ENCODE peak calls at places on chromosomes 3 and 15, in six cellular contexts. Y, A, R, F, D and C are unnamed samples. For H3K4me1, the result is how much of the 10 kb centered on the place peaks cover.

GRCh38 chr3:13260259-13261103 is 159.6 kb downstream of the NUP210 start:
- DNase-seq in R (no peak), F (no peak), D (no peak), Y (no peak), A (no peak), C (no peak)

GRCh38 chr3:171712168-171712938 is 97.9 kb downstream of the PLD1 start:
- DNase-seq in Y (no peak), R (no peak), A (no peak), F (no peak), D (no peak), C (no peak)

GRCh38 chr3:27174530-27174929 is 194.7 kb downstream of the NEK10 start:
- DNase-seq in Y (no peak), A (no peak), D (no peak), F (no peak), R (no peak), C (no peak)

GRCh38 chr3:103899328-103899727 is 1464.5 kb downstream of the ZPLD1 start:
- DNase-seq in Y (no peak), D (no peak), F (no peak), A (no peak), R (no peak), C (no peak)

GRCh38 chr15:57122080-57122845 is 203.8 kb downstream of the TCF12 start:
- DNase-seq in F (no peak), Y (no peak), R (no peak), A (no peak), D (no peak), C (no peak)

GRCh38 chr3:43997788-43998373 is 243.8 kb upstream of the TOPAZ1 start:
- DNase-seq in A (peak), D (no peak), Y (no peak), F (no peak), R (no peak), C (no peak)

GRCh38 chr15:61907753-61908086 is 152.5 kb downstream of the VPS13C start:
- DNase-seq in D (no peak), A (no peak), R (no peak), Y (no peak), F (no peak), C (no peak)

GRCh38 chr15:49313650-49314049 is 109.4 kb upstream of the FGF7 start:
- DNase-seq in Y (no peak), A (no peak), D (no peak), R (no peak), F (no peak), C (no peak)

GRCh38 chr3:177234121-177234520 is 36.8 kb upstream of the TBL1XR1 start:
- DNase-seq in F (no peak), A (no peak), R (no peak), D (no peak), Y (no peak), C (no peak)

GRCh38 chr3:96813820-96814580 is 394 bp upstream of the EPHA6 start:
- DNase-seq in F (no peak), A (no peak), Y (peak), R (no peak), D (peak), C (no peak)

GRCh38 chr3:168096210-168096795 is 579 bp upstream of the GOLIM4 start:
- DNase-seq in D (peak), A (no peak), Y (peak), R (peak), F (peak), C (peak)

GRCh38 chr15:29889545-29890329 is 67.5 kb upstream of the TJP1 start:
- DNase-seq in Y (no peak), R (no peak), A (no peak), D (no peak), F (no peak), C (no peak)

GRCh38 chr15:92323480-92323879 is 70.2 kb upstream of the ST8SIA2 start:
- DNase-seq in D (peak), R (no peak), Y (no peak), F (no peak), A (no peak), C (no peak)

GRCh38 chr15:101608182-101608581 is 44.0 kb downstream of the TM2D3 start:
- DNase-seq in R (no peak), A (no peak), D (no peak), F (no peak), Y (no peak), C (no peak)

GRCh38 chr3:179321585-179322322 is 1.1 kb upstream of the ZNF639 start:
- DNase-seq in F (no peak), Y (peak), R (peak), D (peak), A (peak), C (no peak)

GRCh38 chr3:81823882-81824395 is 62.5 kb upstream of the GBE1 start:
- DNase-seq in R (no peak), D (no peak), F (no peak), Y (no peak), A (no peak), C (peak)

GRCh38 chr3:14177580-14178246 is 688 bp downstream of the XPC start:
- DNase-seq in R (peak), F (peak), Y (peak), D (no peak), A (no peak), C (no peak)

GRCh38 chr15:74414603-74415338 is 19.0 kb downstream of the SEMA7A start:
- DNase-seq in F (no peak), Y (no peak), A (no peak), D (no peak), R (no peak), C (no peak)

GRCh38 chr15:74417230-74417629 is 16.5 kb downstream of the SEMA7A start:
- DNase-seq in F (no peak), A (no peak), R (no peak), D (no peak), Y (no peak), C (no peak)

GRCh38 chr15:74414081-74414580 is 19.6 kb downstream of the SEMA7A start:
- DNase-seq in D (no peak), Y (no peak), R (no peak), A (no peak), F (no peak), C (no peak)

GRCh38 chr15:74417670-74418069 is 16.1 kb downstream of the SEMA7A start:
- DNase-seq in A (no peak), F (no peak), D (no peak), R (no peak), Y (no peak), C (no peak)

GRCh38 chr15:74415966-74416916 is 17.5 kb downstream of the SEMA7A start:
- DNase-seq in A (no peak), Y (no peak), R (no peak), F (no peak), D (no peak), C (no peak)
- H3K4me1 ChIP-seq in A (under half), Y (under half), R (under half), F (under half), D (under half), C (under half)

GRCh38 chr3:4413467-4413866 is 53.6 kb downstream of the SUMF1 start:
- DNase-seq in Y (no peak), D (no peak), F (no peak), A (no peak), R (no peak), C (no peak)
- TF ChIP-seq JUND in Y (no peak), D (no peak), F (no peak), A (no peak), R (no peak), C (no peak)

GRCh38 chr15:68808091-68808490 is 12.6 kb downstream of the ANP32A start:
- DNase-seq in Y (no peak), R (no peak), F (no peak), D (no peak), A (peak), C (no peak)
- H3K4me1 ChIP-seq in Y (under half), R (under half), F (under half), D (under half), A (under half), C (under half)

GRCh38 chr3:195905970-195906864 is 2.1 kb downstream of the TNK2 start:
- DNase-seq in A (no peak), Y (no peak), R (no peak), F (no peak), D (no peak), C (no peak)

GRCh38 chr3:195909294-195909644 is 918 bp upstream of the TNK2 start:
- DNase-seq in R (no peak), A (peak), F (no peak), Y (no peak), D (no peak), C (no peak)

GRCh38 chr3:195907730-195908438 is 467 bp downstream of the TNK2 start:
- DNase-seq in Y (no peak), A (no peak), F (no peak), D (peak), R (peak), C (peak)

GRCh38 chr3:195908439-195909293 is at the start of gene TNK2:
- DNase-seq in D (peak), F (no peak), R (peak), A (peak), Y (no peak), C (no peak)

GRCh38 chr3:195906865-195907729 is 1.3 kb downstream of the TNK2 start:
- DNase-seq in Y (no peak), A (no peak), F (no peak), R (no peak), D (no peak), C (peak)
- TF ChIP-seq JUND in Y (no peak), A (no peak), F (no peak), R (no peak), D (no peak), C (no peak)